ENCODE peak calls at places on chromosomes 4 and X, in six cellular contexts. S is NCI-H510A; G is SHP77; D is activated CD4-positive, alpha-beta T cell treated with anti-CD3 and anti-CD28 coated beads, Interleukin-2, amount 10 ng/mL, durations not matched to agents 7 days and 5 days; H is activated CD8-positive, alpha-beta T cell treated with anti-CD3 and anti-CD28 coated beads for 36 hours; C is SIG-M5. Y is an unnamed sample.

GRCh38 chr4:38924266-38924827 is 56.7 kb downstream of the FAM114A1 start:
- DNase-seq in S (no peak), G (no peak), D (no peak), H (no peak), C (no peak), Y (no peak)

GRCh38 chr4:24482871-24483270 is 101.5 kb downstream of the DHX15 start:
- DNase-seq in S (no peak), G (no peak), D (no peak), H (no peak), C (no peak), Y (no peak)

GRCh38 chr4:3427706-3428446 is 13.9 kb upstream of the HGFAC start:
- DNase-seq in S (no peak), G (no peak), D (no peak), H (no peak), C (no peak), Y (no peak)

GRCh38 chr4:87130985-87131753 is 89.2 kb downstream of the KLHL8 start:
- DNase-seq in S (no peak), G (no peak), D (no peak), H (no peak), C (no peak), Y (no peak)

GRCh38 chr4:76011700-76012387 is 4.5 kb upstream of the CXCL9 start:
- DNase-seq in S (no peak), G (no peak), D (no peak), H (no peak), C (no peak), Y (no peak)

GRCh38 chr4:26819478-26819877 is 41.2 kb upstream of the STIM2 start:
- DNase-seq in S (no peak), G (no peak), D (no peak), H (no peak), C (no peak), Y (no peak)

GRCh38 chrX:101482296-101482695 is 3.0 kb upstream of the ARMCX4 start:
- DNase-seq in S (no peak), G (no peak), D (no peak), H (no peak), C (no peak), Y (no peak)

GRCh38 chrX:135477576-135477975 is 42.9 kb upstream of the INTS6L start:
- DNase-seq in S (peak; percentile 0), G (peak; percentile 25), D (peak; percentile 58), H (peak; percentile 59), C (no peak), Y (peak; percentile 45)

GRCh38 chr4:150789864-150790263 is 207.9 kb downstream of the MAB21L2 start:
- DNase-seq in S (no peak), G (no peak), D (no peak), H (no peak), C (no peak), Y (no peak)

Y was measured in CD4-positive, alpha-beta memory T cell.